ENCODE peak calls at places on chromosome 9, in ten cellular contexts. B is CD8-positive, alpha-beta T cell; E is body of pancreas; I is left lung; Y is kidney glomerular epithelial cell; N is neural progenitor cell; G is T-cell; X is stimulated activated CD4-positive, alpha-beta T cell treated with anti-CD3 and anti-CD28 coated beads, Interleukin-12 subunit alpha, Interleukin-12 subunit beta, amount 100 ng/mL, for 48 hours; A is lung; O is activated CD4-positive, alpha-beta T cell treated with anti-CD3 and anti-CD28 coated beads, Interleukin-2, amount 50 U/mL, for 1 hour. J is an unnamed sample.

GRCh38 chr9:129383005-129383414 is 204.9 kb upstream of the IER5L start:
- DNase-seq in B (peak; percentile 17), Y (no peak), G (no peak), I (peak; percentile 87), E (peak; percentile 96), X (no peak), O (no peak), A (peak; percentile 79), N (no peak), J (no peak)

GRCh38 chr9:13732290-13732689 is 452.8 kb upstream of the MPDZ start:
- DNase-seq in E (no peak), A (no peak), G (no peak), O (no peak), I (no peak), N (no peak), X (no peak), Y (no peak), B (no peak), J (no peak)

GRCh38 chr9:5429873-5430564 is 7.7 kb downstream of the PLGRKT start:
- DNase-seq in O (no peak), E (no peak), B (no peak), I (no peak), A (no peak), N (no peak), G (no peak), X (no peak), Y (no peak), J (no peak)

GRCh38 chr9:136011703-136012496 is 50.7 kb upstream of the UBAC1 start:
- DNase-seq in G (no peak), B (no peak), O (no peak), Y (no peak), E (peak; percentile 66), A (peak; percentile 63), I (peak; percentile 79), N (no peak), X (no peak), J (peak; percentile 92)

GRCh38 chr9:137221477-137222111 is 446 bp downstream of the RNF208 start:
- DNase-seq in B (no peak), A (no peak), N (peak; percentile 47), I (no peak), Y (no peak), X (no peak), E (peak; percentile 45), O (no peak), G (no peak), J (no peak)

GRCh38 chr9:35515766-35516165 is 25.9 kb downstream of the RUSC2 start:
- DNase-seq in X (no peak), Y (peak; percentile 57), G (no peak), O (no peak), B (no peak), E (peak; percentile 31), I (peak; percentile 78), N (no peak), A (no peak), J (no peak)

GRCh38 chr9:14400658-14400995 is 86.7 kb upstream of the NFIB start:
- DNase-seq in Y (no peak), O (no peak), A (peak; percentile 52), E (peak; percentile 13), B (no peak), G (no peak), N (peak; percentile 63), I (no peak), X (no peak), J (no peak)

GRCh38 chr9:68690088-68690487 is 15.0 kb upstream of the PIP5K1B start:
- DNase-seq in G (no peak), Y (peak; percentile 8), N (peak; percentile 58), E (peak; percentile 77), A (peak; percentile 58), B (no peak), I (peak; percentile 63), O (no peak), X (no peak), J (no peak)

GRCh38 chr9:14313951-14314423 is at the start of gene NFIB:
- DNase-seq in X (no peak), G (no peak), B (no peak), N (peak; percentile 59), E (peak; percentile 75), Y (no peak), I (peak; percentile 77), O (no peak), A (no peak), J (no peak)

GRCh38 chr9:127742435-127743088 is 7.5 kb upstream of the TOR2A start:
- DNase-seq in A (no peak), B (no peak), X (no peak), O (no peak), E (peak; percentile 60), N (peak; percentile 90), G (no peak), I (no peak), Y (peak; percentile 38), J (no peak)

GRCh38 chr9:70988551-70988950 is 132.9 kb downstream of the TRPM3 start:
- DNase-seq in I (no peak), N (no peak), A (no peak), E (no peak), Y (no peak), G (no peak), B (no peak), O (no peak), X (no peak), J (no peak)